ENCODE peak calls at places on chromosome 17, in nine cellular contexts. C is WTC11, V is body of pancreas, I is lower lobe of right lung, K is HFFc6, Q is epithelial cell of esophagus, F is nephron progenitor cell, O is psoas muscle, U is heart right ventricle. M is an unnamed sample.

GRCh38 chr17:6299275-6299674 is 135.6 kb downstream of the AIPL1 start:
- DNase-seq in C (no peak), V (no peak), I (no peak), K (no peak), Q (peak; percentile 7), F (no peak), O (no peak), U (no peak), M (no peak)

GRCh38 chr17:78258323-78259229 is 27.1 kb downstream of the TMEM235 start:
- DNase-seq in C (no peak), V (peak; percentile 57), I (peak; percentile 86), K (no peak), Q (no peak), F (no peak), O (peak; percentile 83), U (peak; percentile 62), M (peak; percentile 47)

GRCh38 chr17:8991514-8992285 is 26.2 kb upstream of the PIK3R5 start:
- DNase-seq in C (peak; percentile 84), V (peak; percentile 70), I (peak; percentile 58), K (peak; percentile 42), Q (peak; percentile 64), F (peak; percentile 75), O (peak; percentile 66), U (peak; percentile 69), M (peak; percentile 76)

GRCh38 chr17:27854163-27854562 is 39.0 kb downstream of the LYRM9 start:
- DNase-seq in C (no peak), V (no peak), I (no peak), K (no peak), Q (no peak), F (no peak), O (no peak), U (no peak), M (no peak)

GRCh38 chr17:65855245-65855644 is 293.8 kb upstream of the AXIN2 start:
- DNase-seq in C (no peak), V (no peak), I (no peak), K (no peak), Q (peak; percentile 97), F (no peak), O (no peak), U (no peak), M (no peak)

GRCh38 chr17:57730026-57730701 is 14.9 kb downstream of the CCDC182 start:
- DNase-seq in C (no peak), V (no peak), I (no peak), K (no peak), Q (no peak), F (no peak), O (no peak), U (no peak), M (no peak)

GRCh38 chr17:7323731-7324437 is 5.3 kb downstream of the NEURL4 start:
- DNase-seq in C (peak; percentile 92), V (no peak), I (peak; percentile 75), K (peak; percentile 21), Q (peak; percentile 61), F (peak; percentile 84), O (peak; percentile 78), U (no peak), M (peak; percentile 82)

GRCh38 chr17:83101805-83102480 is 22.5 kb downstream of the METRNL start:
- DNase-seq in C (no peak), V (no peak), I (peak; percentile 77), K (no peak), Q (peak; percentile 50), F (no peak), O (no peak), U (no peak), M (no peak)

GRCh38 chr17:38868968-38869646 is 751 bp upstream of the LASP1 start:
- DNase-seq in C (peak; percentile 95), V (peak; percentile 95), I (peak; percentile 89), K (peak; percentile 86), Q (peak; percentile 86), F (peak; percentile 96), O (peak; percentile 93), U (peak; percentile 92), M (peak; percentile 91)

GRCh38 chr17:42337442-42337841 is 49.1 kb downstream of the STAT5A start:
- DNase-seq in C (no peak), V (no peak), I (peak; percentile 48), K (no peak), Q (no peak), F (no peak), O (no peak), U (no peak), M (no peak)

GRCh38 chr17:50943575-50943933 is 77.4 kb upstream of the TOB1 start:
- DNase-seq in C (peak; percentile 7), V (peak; percentile 20), I (no peak), K (no peak), Q (no peak), F (no peak), O (peak; percentile 35), U (no peak), M (no peak)

GRCh38 chr17:19876524-19877161 is 8.9 kb upstream of the ULK2 start:
- DNase-seq in C (no peak), V (peak; percentile 68), I (peak; percentile 80), K (no peak), Q (no peak), F (no peak), O (peak; percentile 71), U (peak; percentile 34), M (no peak)

GRCh38 chr17:4440021-4440420 is 6.3 kb downstream of the SPNS3 start:
- DNase-seq in C (no peak), V (no peak), I (no peak), K (no peak), Q (no peak), F (no peak), O (no peak), U (no peak), M (no peak)

GRCh38 chr17:56324676-56325075 is 171.4 kb downstream of the ANKFN1 start:
- DNase-seq in C (no peak), V (no peak), I (no peak), K (no peak), Q (no peak), F (no peak), O (no peak), U (no peak), M (no peak)

GRCh38 chr17:27861979-27862378 is 31.2 kb downstream of the LYRM9 start:
- DNase-seq in C (no peak), V (no peak), I (no peak), K (no peak), Q (peak; percentile 63), F (no peak), O (no peak), U (no peak), M (no peak)

GRCh38 chr17:66625321-66625767 is 209.6 kb upstream of the CACNG5 start:
- DNase-seq in C (no peak), V (no peak), I (no peak), K (peak; percentile 35), Q (peak; percentile 45), F (no peak), O (no peak), U (no peak), M (no peak)

GRCh38 chr17:55304171-55304859 is 39.6 kb downstream of the HLF start:
- DNase-seq in C (no peak), V (no peak), I (no peak), K (peak; percentile 27), Q (no peak), F (no peak), O (no peak), U (no peak), M (no peak)

GRCh38 chr17:48123111-48123510 is 15.5 kb downstream of the SNX11 start:
- DNase-seq in C (no peak), V (no peak), I (no peak), K (no peak), Q (no peak), F (no peak), O (no peak), U (no peak), M (no peak)

GRCh38 chr17:3951003-3951402 is 13.2 kb downstream of the ATP2A3 start:
- DNase-seq in C (no peak), V (no peak), I (no peak), K (no peak), Q (no peak), F (no peak), O (no peak), U (no peak), M (no peak)

DNA sequence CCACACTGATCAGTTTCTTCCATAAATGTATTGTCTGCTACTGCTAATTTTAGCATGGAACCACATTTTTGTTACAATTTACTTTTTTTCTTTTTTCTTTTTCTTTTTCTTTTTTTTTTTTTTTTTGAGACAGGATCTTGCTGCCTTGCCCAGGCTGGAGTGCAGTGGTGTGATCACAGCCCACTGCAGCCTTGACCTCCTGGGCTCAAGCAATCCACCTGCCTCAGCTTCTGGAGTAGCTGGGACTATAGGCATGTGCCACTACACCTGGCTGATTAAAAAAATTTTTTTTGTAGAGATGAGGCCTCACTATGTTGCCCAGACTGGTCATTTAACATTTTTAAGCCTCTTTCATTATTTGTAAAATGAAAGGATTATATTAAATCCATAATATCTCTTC is 19.1 kb downstream of the ZPBP2 start:
- DNase-seq in C (no peak), V (no peak), I (no peak), K (no peak), Q (no peak), F (no peak), O (no peak), U (no peak), M (no peak)
- TF ChIP-seq CTCF in C (no peak), V (no peak), I (no peak), K (no peak), Q (no peak), F (no peak), O (no peak), U (no peak), M (no peak)

GRCh38 chr17:16293918-16294317 is 59.4 kb downstream of the CENPV start:
- DNase-seq in C (no peak), V (no peak), I (no peak), K (no peak), Q (no peak), F (no peak), O (no peak), U (no peak), M (no peak)
- TF ChIP-seq CTCF in C (no peak), V (no peak), I (no peak), K (no peak), Q (no peak), F (no peak), O (no peak), U (no peak), M (no peak)

GRCh38 chr17:16215273-16215964 is at the start of gene NCOR1:
- DNase-seq in C (peak; percentile 95), V (peak; percentile 93), I (peak; percentile 96), K (peak; percentile 88), Q (peak; percentile 96), F (peak; percentile 92), O (peak; percentile 97), U (peak; percentile 94), M (peak; percentile 94)
- TF ChIP-seq CTCF in C (no peak), V (peak; percentile 54), I (peak; percentile 38), K (peak; percentile 49), Q (peak; percentile 37), F (no peak), O (peak; percentile 15), U (no peak), M (no peak)

DNA sequence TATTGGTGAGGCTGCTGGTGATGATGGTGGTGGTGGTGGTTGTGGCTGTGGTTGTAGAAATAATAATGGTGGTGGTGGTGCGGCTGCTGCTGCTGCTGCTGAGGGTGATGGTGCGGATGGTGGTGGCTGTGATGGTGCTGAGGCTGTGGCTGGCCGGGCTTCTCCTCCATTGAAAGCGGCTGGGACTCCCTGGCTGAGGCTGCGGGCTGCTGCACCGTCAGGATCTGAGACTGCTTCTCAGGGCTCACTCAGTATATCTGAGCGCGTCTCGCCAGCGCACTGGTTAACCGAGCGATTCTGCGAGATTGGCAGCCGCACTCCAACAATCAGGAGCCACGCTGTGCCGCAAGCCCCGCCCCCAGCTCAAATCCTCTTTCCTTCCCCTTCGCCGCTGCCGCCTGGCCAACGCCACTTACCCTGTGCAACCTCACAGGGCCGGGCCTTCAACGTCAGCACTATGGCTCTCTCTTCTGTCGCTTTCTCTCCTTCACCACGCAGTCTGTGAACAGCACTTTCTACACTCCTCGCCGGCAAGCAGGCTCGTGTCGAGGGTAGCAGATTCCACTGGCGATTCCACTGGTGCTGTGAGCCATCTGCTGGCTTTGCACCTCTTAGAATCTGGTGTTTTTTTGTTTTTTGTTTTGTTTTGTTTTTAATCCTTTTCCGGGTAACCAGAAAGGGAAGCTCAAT is at the start of gene NUFIP2:
- DNase-seq in C (peak; percentile 99), V (peak; percentile 100), I (peak; percentile 99), K (peak; percentile 98), Q (peak; percentile 99), F (peak; percentile 99), O (peak; percentile 100), U (peak; percentile 99), M (peak; percentile 98)
- TF ChIP-seq CTCF in C (no peak), V (peak; percentile 10), I (no peak), K (peak; percentile 21), Q (no peak), F (no peak), O (no peak), U (no peak), M (no peak)